ENCODE peak calls at places on chromosomes 11 and 22, in four cellular contexts. One of them, this sample, is unnamed.
A peak's percentile ranks its signal among the peaks of the same experiment; 100 is the strongest.

GRCh38 chr22:23504522-23504921 is 75.6 kb downstream of the IGLL1 start:
- DNase-seq in NCI-H2081: no peak
- DNase-seq in T1000: no peak
- DNase-seq in stimulated activated CD8-positive, alpha-beta memory T cell treated with anti-CD3 and anti-CD28 coated beads, Interleukin-15, amount 100 ng/mL, for 1 hour: no peak
- DNase-seq in this sample: no peak

GRCh38 chr11:69467646-69468045 is 13.8 kb upstream of the LINC01488 start:
- DNase-seq in NCI-H2081: no peak
- DNase-seq in T1000: no peak
- DNase-seq in stimulated activated CD8-positive, alpha-beta memory T cell treated with anti-CD3 and anti-CD28 coated beads, Interleukin-15, amount 100 ng/mL, for 1 hour: no peak
- DNase-seq in this sample: no peak

GRCh38 chr11:76153609-76153949 is 52.7 kb downstream of the WNT11 start:
- DNase-seq in NCI-H2081: no peak
- DNase-seq in T1000: peak; percentile 39
- DNase-seq in stimulated activated CD8-positive, alpha-beta memory T cell treated with anti-CD3 and anti-CD28 coated beads, Interleukin-15, amount 100 ng/mL, for 1 hour: no peak
- DNase-seq in this sample: no peak

GRCh38 chr22:17980013-17980510 is 44.3 kb downstream of the MICAL3 start:
- DNase-seq in NCI-H2081: no peak
- DNase-seq in T1000: no peak
- DNase-seq in stimulated activated CD8-positive, alpha-beta memory T cell treated with anti-CD3 and anti-CD28 coated beads, Interleukin-15, amount 100 ng/mL, for 1 hour: no peak
- DNase-seq in this sample: no peak

GRCh38 chr11:70471254-70471653 is 72.9 kb downstream of the CTTN start:
- DNase-seq in NCI-H2081: no peak
- DNase-seq in T1000: no peak
- DNase-seq in stimulated activated CD8-positive, alpha-beta memory T cell treated with anti-CD3 and anti-CD28 coated beads, Interleukin-15, amount 100 ng/mL, for 1 hour: no peak
- DNase-seq in this sample: no peak

GRCh38 chr11:33703771-33704170 is 3.1 kb upstream of the C11orf91 start:
- DNase-seq in NCI-H2081: no peak
- DNase-seq in T1000: no peak
- DNase-seq in stimulated activated CD8-positive, alpha-beta memory T cell treated with anti-CD3 and anti-CD28 coated beads, Interleukin-15, amount 100 ng/mL, for 1 hour: no peak
- DNase-seq in this sample: no peak

GRCh38 chr11:369336-370018 is at the start of gene B4GALNT4:
- DNase-seq in NCI-H2081: peak; percentile 28
- DNase-seq in T1000: no peak
- DNase-seq in stimulated activated CD8-positive, alpha-beta memory T cell treated with anti-CD3 and anti-CD28 coated beads, Interleukin-15, amount 100 ng/mL, for 1 hour: no peak
- DNase-seq in this sample: no peak

GRCh38 chr22:43887391-43887790 is 4.4 kb downstream of the PNPLA5 start:
- DNase-seq in NCI-H2081: no peak
- DNase-seq in T1000: no peak
- DNase-seq in stimulated activated CD8-positive, alpha-beta memory T cell treated with anti-CD3 and anti-CD28 coated beads, Interleukin-15, amount 100 ng/mL, for 1 hour: no peak
- DNase-seq in this sample: no peak

GRCh38 chr22:19933328-19934241 is 8.0 kb upstream of the COMT start:
- DNase-seq in NCI-H2081: peak; percentile 82
- DNase-seq in T1000: no peak
- DNase-seq in stimulated activated CD8-positive, alpha-beta memory T cell treated with anti-CD3 and anti-CD28 coated beads, Interleukin-15, amount 100 ng/mL, for 1 hour: no peak
- DNase-seq in this sample: no peak

GRCh38 chr11:9040410-9040809 is 36.6 kb upstream of the NRIP3 start:
- DNase-seq in NCI-H2081: no peak
- DNase-seq in T1000: no peak
- DNase-seq in stimulated activated CD8-positive, alpha-beta memory T cell treated with anti-CD3 and anti-CD28 coated beads, Interleukin-15, amount 100 ng/mL, for 1 hour: no peak
- DNase-seq in this sample: no peak

GRCh38 chr11:92826136-92826535 is 143.3 kb upstream of the MTNR1B start:
- DNase-seq in NCI-H2081: no peak
- DNase-seq in T1000: peak; percentile 10
- DNase-seq in stimulated activated CD8-positive, alpha-beta memory T cell treated with anti-CD3 and anti-CD28 coated beads, Interleukin-15, amount 100 ng/mL, for 1 hour: no peak
- DNase-seq in this sample: no peak

GRCh38 chr22:30017824-30018223 is 62.4 kb upstream of the HORMAD2 start:
- DNase-seq in NCI-H2081: no peak
- DNase-seq in T1000: no peak
- DNase-seq in stimulated activated CD8-positive, alpha-beta memory T cell treated with anti-CD3 and anti-CD28 coated beads, Interleukin-15, amount 100 ng/mL, for 1 hour: no peak
- DNase-seq in this sample: no peak

GRCh38 chr22:28208797-28209196 is 289.7 kb upstream of the PITPNB start:
- DNase-seq in NCI-H2081: no peak
- DNase-seq in T1000: no peak
- DNase-seq in stimulated activated CD8-positive, alpha-beta memory T cell treated with anti-CD3 and anti-CD28 coated beads, Interleukin-15, amount 100 ng/mL, for 1 hour: no peak
- DNase-seq in this sample: no peak

GRCh38 chr11:79237111-79237510 is 203.7 kb downstream of the TENM4 start:
- DNase-seq in NCI-H2081: no peak
- DNase-seq in T1000: no peak
- DNase-seq in stimulated activated CD8-positive, alpha-beta memory T cell treated with anti-CD3 and anti-CD28 coated beads, Interleukin-15, amount 100 ng/mL, for 1 hour: no peak
- DNase-seq in this sample: no peak

GRCh38 chr11:58442136-58442535 is at the start of gene OR5B12:
- DNase-seq in NCI-H2081: no peak
- DNase-seq in T1000: no peak
- DNase-seq in stimulated activated CD8-positive, alpha-beta memory T cell treated with anti-CD3 and anti-CD28 coated beads, Interleukin-15, amount 100 ng/mL, for 1 hour: no peak
- DNase-seq in this sample: no peak

GRCh38 chr22:47837703-47838102 is 1075.3 kb downstream of the TBC1D22A start:
- DNase-seq in NCI-H2081: no peak
- DNase-seq in T1000: no peak
- DNase-seq in stimulated activated CD8-positive, alpha-beta memory T cell treated with anti-CD3 and anti-CD28 coated beads, Interleukin-15, amount 100 ng/mL, for 1 hour: no peak
- DNase-seq in this sample: no peak

GRCh38 chr11:38971141-38971540 is 2373.1 kb upstream of the RAG2 start:
- DNase-seq in NCI-H2081: no peak
- DNase-seq in T1000: no peak
- DNase-seq in stimulated activated CD8-positive, alpha-beta memory T cell treated with anti-CD3 and anti-CD28 coated beads, Interleukin-15, amount 100 ng/mL, for 1 hour: no peak
- DNase-seq in this sample: peak; percentile 23

GRCh38 chr11:104120493-104121200 is 43.3 kb downstream of the PDGFD start:
- DNase-seq in NCI-H2081: peak; percentile 78
- DNase-seq in T1000: no peak
- DNase-seq in stimulated activated CD8-positive, alpha-beta memory T cell treated with anti-CD3 and anti-CD28 coated beads, Interleukin-15, amount 100 ng/mL, for 1 hour: no peak
- DNase-seq in this sample: no peak

GRCh38 chr11:35029979-35030378 is 109.0 kb upstream of the CD44 start:
- DNase-seq in NCI-H2081: no peak
- DNase-seq in T1000: peak; percentile 22
- DNase-seq in stimulated activated CD8-positive, alpha-beta memory T cell treated with anti-CD3 and anti-CD28 coated beads, Interleukin-15, amount 100 ng/mL, for 1 hour: no peak
- DNase-seq in this sample: no peak

GRCh38 chr11:9231848-9232177 is 33.3 kb downstream of the DENND5A start:
- DNase-seq in NCI-H2081: no peak
- DNase-seq in T1000: no peak
- DNase-seq in stimulated activated CD8-positive, alpha-beta memory T cell treated with anti-CD3 and anti-CD28 coated beads, Interleukin-15, amount 100 ng/mL, for 1 hour: no peak
- DNase-seq in this sample: no peak

GRCh38 chr11:7677071-7677470 is 3.8 kb upstream of the CYB5R2 start:
- DNase-seq in NCI-H2081: no peak
- DNase-seq in T1000: peak; percentile 58
- DNase-seq in stimulated activated CD8-positive, alpha-beta memory T cell treated with anti-CD3 and anti-CD28 coated beads, Interleukin-15, amount 100 ng/mL, for 1 hour: no peak
- DNase-seq in this sample: peak; percentile 60

GRCh38 chr22:17707526-17707925 is 66.7 kb downstream of the BID start:
- DNase-seq in NCI-H2081: no peak
- DNase-seq in T1000: no peak
- DNase-seq in stimulated activated CD8-positive, alpha-beta memory T cell treated with anti-CD3 and anti-CD28 coated beads, Interleukin-15, amount 100 ng/mL, for 1 hour: no peak
- DNase-seq in this sample: no peak

GRCh38 chr11:128724891-128725611 is 31.2 kb downstream of the FLI1 start:
- DNase-seq in NCI-H2081: no peak
- DNase-seq in T1000: no peak
- DNase-seq in stimulated activated CD8-positive, alpha-beta memory T cell treated with anti-CD3 and anti-CD28 coated beads, Interleukin-15, amount 100 ng/mL, for 1 hour: no peak
- DNase-seq in this sample: no peak

GRCh38 chr11:118437736-118438125 is 1.4 kb downstream of the KMT2A start:
- DNase-seq in NCI-H2081: peak; percentile 67
- DNase-seq in T1000: no peak
- DNase-seq in stimulated activated CD8-positive, alpha-beta memory T cell treated with anti-CD3 and anti-CD28 coated beads, Interleukin-15, amount 100 ng/mL, for 1 hour: no peak
- DNase-seq in this sample: no peak